ENCODE peak calls at places on chromosomes 12 and 14, in four cellular contexts. S, A, Z and I are unnamed samples.
A peak's percentile ranks its signal among the peaks of the same experiment; 100 is the strongest.

GRCh38 chr12:123813349-123813748 is 51.2 kb downstream of the DNAH10 start:
- DNase-seq in A (no peak), Z (no peak), S (no peak), I (no peak)

GRCh38 chr14:93049867-93050331 is 65.8 kb downstream of the ITPK1 start:
- DNase-seq in A (no peak), S (peak; percentile 16), Z (no peak), I (no peak)

GRCh38 chr12:87960557-87960956 is 68.6 kb downstream of the C12orf50 start:
- DNase-seq in S (no peak), Z (no peak), A (no peak), I (no peak)

GRCh38 chr14:96592591-96593388 is 90.6 kb downstream of the PAPOLA start:
- DNase-seq in A (no peak), S (peak; percentile 41), Z (peak; percentile 53), I (peak; percentile 84)

GRCh38 chr12:98440165-98440581 is 75.2 kb upstream of the TMPO start:
- DNase-seq in A (peak; percentile 86), Z (peak; percentile 70), S (peak; percentile 63), I (no peak)

GRCh38 chr12:7039403-7039802 is 21.1 kb upstream of the C1S start:
- DNase-seq in S (no peak), Z (no peak), A (no peak), I (no peak)

GRCh38 chr12:54569072-54569471 is 19.4 kb downstream of the PPP1R1A start:
- DNase-seq in A (no peak), S (no peak), Z (no peak), I (no peak)

GRCh38 chr12:30134229-30134628 is 350.5 kb upstream of the TMTC1 start:
- DNase-seq in Z (no peak), S (no peak), A (no peak), I (no peak)

GRCh38 chr12:76588881-76589565 is 29.5 kb upstream of the OSBPL8 start:
- DNase-seq in S (no peak), Z (no peak), A (no peak), I (no peak)

GRCh38 chr12:53743277-53744129 is 8.3 kb downstream of the CISTR start:
- DNase-seq in Z (no peak), S (no peak), A (no peak), I (peak; percentile 84)

GRCh38 chr12:127284021-127284420 is 982.9 kb upstream of the TMEM132C start:
- DNase-seq in Z (no peak), A (no peak), S (no peak), I (no peak)

GRCh38 chr12:81953541-81953940 is 194.4 kb upstream of the PPFIA2 start:
- DNase-seq in S (no peak), A (no peak), Z (no peak), I (no peak)

GRCh38 chr12:109879332-109880048 is 851 bp downstream of the GLTP start:
- DNase-seq in S (no peak), A (no peak), Z (no peak), I (no peak)

GRCh38 chr12:89225808-89226368 is 126.4 kb downstream of the DUSP6 start:
- DNase-seq in S (no peak), A (no peak), Z (no peak), I (no peak)

GRCh38 chr12:116141110-116141832 is 136.2 kb downstream of the MED13L start:
- DNase-seq in Z (no peak), S (no peak), A (no peak), I (no peak)

GRCh38 chr14:103707329-103708263 is 7.7 kb downstream of the XRCC3 start:
- DNase-seq in A (no peak), Z (no peak), S (peak; percentile 15), I (no peak)

GRCh38 chr14:52951730-52952481 is 1.1 kb upstream of the FERMT2 start:
- DNase-seq in S (no peak), A (no peak), Z (no peak), I (no peak)

GRCh38 chr12:62484234-62484633 is 17.6 kb downstream of the MON2 start:
- DNase-seq in Z (no peak), S (no peak), A (no peak), I (no peak)

GRCh38 chr14:29111554-29111953 is 345.0 kb downstream of the FOXG1 start:
- DNase-seq in S (no peak), Z (no peak), A (no peak), I (no peak)

GRCh38 chr12:113361574-113362370 is 3.4 kb downstream of the PLBD2 start:
- DNase-seq in S (no peak), A (no peak), Z (no peak), I (no peak)

GRCh38 chr12:122845865-122846621 is 10.8 kb downstream of the HIP1R start:
- DNase-seq in A (no peak), S (no peak), Z (peak; percentile 23), I (no peak)

GRCh38 chr12:10716704-10717315 is 6.3 kb downstream of the YBX3 start:
- DNase-seq in Z (peak; percentile 60), A (peak; percentile 93), S (peak; percentile 78), I (peak; percentile 76)

GRCh38 chr12:10016881-10017280 is 6.5 kb downstream of the CLEC12B start:
- DNase-seq in A (no peak), Z (no peak), S (no peak), I (no peak)

GRCh38 chr14:93532550-93532949 is 101.8 kb downstream of the UNC79 start:
- DNase-seq in S (no peak), Z (no peak), A (no peak), I (no peak)

GRCh38 chr12:1167784-1168183 is 176.8 kb downstream of the ERC1 start:
- DNase-seq in Z (no peak), S (no peak), A (no peak), I (no peak)

GRCh38 chr12:116450406-116450910 is 108.7 kb upstream of the MAP1LC3B2 start:
- DNase-seq in Z (no peak), A (no peak), S (no peak), I (no peak)

GRCh38 chr14:44180975-44181374 is 326.1 kb downstream of the FSCB start:
- DNase-seq in A (no peak), Z (no peak), S (no peak), I (no peak)

DNA sequence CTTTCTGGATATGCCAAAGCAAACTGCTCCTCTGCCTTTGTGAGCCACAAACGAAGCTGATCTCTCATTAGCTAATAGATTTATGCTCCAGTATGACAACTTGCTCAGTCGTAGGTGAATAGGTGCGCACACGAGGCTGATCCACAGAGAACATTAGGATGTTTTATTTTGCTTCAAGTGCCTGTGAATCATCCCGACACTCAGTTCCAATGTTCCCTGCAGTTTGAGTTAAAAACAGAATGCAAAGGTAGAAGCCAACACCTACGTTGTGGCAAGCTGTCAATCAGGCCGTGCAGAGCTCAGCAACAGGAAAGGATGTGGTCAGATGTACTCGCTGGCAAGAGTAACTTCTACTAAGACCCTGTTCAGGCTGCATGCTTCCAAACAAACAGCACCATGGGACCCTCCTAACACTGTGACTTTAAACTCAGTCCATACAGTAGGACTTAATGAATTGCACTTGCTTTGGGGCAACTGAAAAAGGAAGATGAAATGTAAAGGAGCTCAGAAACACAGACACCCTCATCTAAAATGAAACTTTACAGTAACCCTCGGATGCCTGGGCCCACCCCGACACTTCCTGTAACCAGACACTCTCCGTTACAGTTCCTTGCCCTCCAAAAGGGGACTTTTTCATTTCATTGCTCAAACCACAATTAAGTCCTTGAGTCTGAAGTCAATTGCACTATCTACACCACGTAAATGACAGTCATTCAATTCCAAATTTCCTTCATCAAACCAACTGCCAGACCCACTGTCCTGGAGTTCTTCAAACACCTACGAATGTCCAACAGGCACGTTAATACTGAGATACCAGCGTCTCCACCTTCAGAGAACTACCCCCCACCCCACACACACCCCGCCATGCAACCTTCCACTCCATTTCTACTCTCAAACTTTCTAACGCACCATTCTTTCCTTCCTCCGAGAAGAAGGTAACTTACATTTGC is 1.6 kb downstream of the CCDC88C start:
- DNase-seq in S (no peak), A (no peak), Z (no peak), I (peak; percentile 91)
- H3K27ac ChIP-seq in S (peak overlapping the region; percentile 76), A (no peak overlapping the region), Z (peak overlapping the region; percentile 76), I (peak overlapping the region; percentile 92)

GRCh38 chr12:56037161-56037560 is 4.6 kb upstream of the RPS26 start:
- DNase-seq in A (no peak), S (no peak), Z (no peak), I (no peak)

GRCh38 chr12:56040963-56041578 is 647 bp upstream of the RPS26 start:
- DNase-seq in Z (no peak), S (no peak), A (no peak), I (peak; percentile 73)

GRCh38 chr12:56034586-56035332 is 7.0 kb upstream of the RPS26 start:
- DNase-seq in S (no peak), Z (no peak), A (no peak), I (no peak)

GRCh38 chr12:56040151-56040550 is 1.6 kb upstream of the RPS26 start:
- DNase-seq in A (no peak), S (no peak), Z (no peak), I (peak; percentile 10)

DNA sequence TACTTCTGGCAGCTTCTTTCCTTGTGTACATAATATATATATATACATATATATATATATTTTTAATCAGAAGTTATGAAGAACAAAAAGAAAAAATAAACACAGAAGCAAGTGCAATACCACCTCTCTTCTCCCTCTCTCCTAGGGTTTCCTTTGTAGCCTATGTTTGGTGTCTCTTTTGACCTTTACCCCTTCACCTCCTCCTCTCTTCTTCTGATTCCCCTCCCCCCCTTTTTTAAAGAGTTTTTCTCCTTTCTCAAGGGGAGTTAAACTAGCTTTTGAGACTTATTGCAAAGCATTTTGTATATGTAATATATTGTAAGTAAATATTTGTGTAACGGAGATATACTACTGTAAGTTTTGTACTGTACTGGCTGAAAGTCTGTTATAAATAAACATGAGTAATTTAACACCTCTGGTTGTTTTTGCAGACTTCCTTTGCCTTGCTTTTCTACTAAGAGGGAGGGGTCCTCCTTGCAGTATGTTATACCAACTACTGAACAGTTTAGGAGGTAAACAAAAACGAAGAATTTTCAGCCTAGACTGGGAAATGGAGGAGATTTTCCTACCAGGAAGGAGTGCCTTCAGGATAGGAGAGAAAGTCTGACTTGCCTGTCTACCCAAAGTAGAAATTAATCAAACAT is 3.6 kb upstream of the RPS26 start:
- DNase-seq in Z (no peak), A (no peak), S (no peak), I (no peak)
- H3K27ac ChIP-seq in Z (no peak overlapping the region), A (no peak overlapping the region), S (no peak overlapping the region), I (no peak overlapping the region)

DNA sequence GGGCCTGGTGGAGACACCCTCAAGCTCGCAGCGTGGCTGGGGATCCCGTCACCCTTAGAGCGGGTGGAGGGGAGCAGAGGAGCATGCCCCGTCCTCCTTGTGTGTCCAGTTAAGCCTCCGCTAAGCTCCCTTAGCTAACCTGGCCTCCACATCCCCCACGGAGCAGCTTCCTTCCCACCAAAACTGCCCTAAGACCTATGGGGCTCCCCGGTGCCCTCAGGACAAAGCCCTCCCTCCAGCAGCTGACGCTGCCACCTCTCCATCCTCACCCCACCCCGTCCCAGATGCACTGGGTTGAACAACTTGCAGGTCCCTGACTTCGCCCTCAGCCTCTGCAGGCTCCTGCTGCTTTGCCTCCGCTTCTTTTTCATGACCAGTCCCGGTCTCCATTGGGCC is 4.0 kb downstream of the AHNAK2 start:
- DNase-seq in A (no peak), S (peak; percentile 9), Z (peak; percentile 42), I (peak; percentile 67)
- H3K27ac ChIP-seq in A (peak overlapping the region; percentile 97), S (peak overlapping the region; percentile 86), Z (peak overlapping the region; percentile 86), I (no peak overlapping the region)

DNA sequence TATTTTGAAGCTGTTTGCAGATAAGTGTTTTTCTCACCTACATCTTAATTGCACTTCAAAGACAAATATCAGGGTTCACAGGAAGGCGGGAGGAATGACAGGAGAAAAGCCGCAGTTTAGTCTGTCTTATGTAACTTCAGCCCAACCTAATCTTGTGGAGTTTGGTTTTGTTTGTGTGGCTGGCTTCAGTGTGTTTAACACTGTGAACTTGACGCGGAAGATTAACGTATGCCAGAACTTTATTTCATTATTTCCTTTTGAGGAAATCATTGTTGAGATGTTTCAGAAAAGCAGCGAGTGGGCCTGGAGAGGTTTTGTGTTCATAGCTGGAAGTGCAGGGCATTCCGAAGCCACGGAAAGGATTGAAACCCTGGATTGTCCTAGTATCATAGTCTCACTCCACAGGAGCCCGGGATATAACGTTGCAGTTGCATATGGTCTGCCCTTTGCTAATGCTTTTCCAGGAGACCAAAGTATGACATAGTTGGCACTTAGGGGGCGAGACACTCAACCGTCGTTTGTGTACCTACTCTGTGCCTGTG is 2.0 kb downstream of the PELI2 start:
- DNase-seq in S (no peak), Z (no peak), A (no peak), I (no peak)
- H3K27ac ChIP-seq in S (peak overlapping the region; percentile 91), Z (peak overlapping the region; percentile 90), A (peak overlapping the region; percentile 96), I (peak overlapping the region; percentile 95)